ENCODE peak calls at places on chromosomes 6 and 20, in seven cellular contexts. One of them, this sample, is unnamed. For H3K36me3, the result is how much of the 10 kb centered on the place peaks cover.

GRCh38 chr20:41697861-41698559 is 79.8 kb upstream of the CHD6 start:
- DNase-seq in GM12878: no peak
- DNase-seq in HCT116: no peak
- DNase-seq in SK-N-SH: peak
- DNase-seq in H1: no peak
- DNase-seq in K562: peak
- DNase-seq in HepG2: peak
- DNase-seq in this sample: no peak

GRCh38 chr6:145561095-145561820 is 174.1 kb downstream of the EPM2A start:
- DNase-seq in GM12878: no peak
- DNase-seq in HCT116: peak
- DNase-seq in SK-N-SH: no peak
- DNase-seq in H1: no peak
- DNase-seq in K562: no peak
- DNase-seq in HepG2: no peak
- DNase-seq in this sample: no peak

GRCh38 chr20:13298692-13299373 is 77.8 kb downstream of the ISM1 start:
- DNase-seq in GM12878: no peak
- DNase-seq in HCT116: no peak
- DNase-seq in SK-N-SH: no peak
- DNase-seq in H1: no peak
- DNase-seq in K562: no peak
- DNase-seq in HepG2: no peak
- DNase-seq in this sample: no peak

GRCh38 chr6:90028995-90029635 is 134.8 kb downstream of the GJA10 start:
- DNase-seq in GM12878: no peak
- DNase-seq in HCT116: no peak
- DNase-seq in SK-N-SH: no peak
- DNase-seq in H1: no peak
- DNase-seq in K562: no peak
- DNase-seq in HepG2: no peak
- DNase-seq in this sample: no peak

GRCh38 chr6:143155681-143156080 is 95.0 kb downstream of the AIG1 start:
- DNase-seq in GM12878: no peak
- DNase-seq in HCT116: no peak
- DNase-seq in SK-N-SH: no peak
- DNase-seq in H1: no peak
- DNase-seq in K562: no peak
- DNase-seq in HepG2: no peak
- DNase-seq in this sample: no peak

GRCh38 chr20:13297105-13297899 is 76.2 kb downstream of the ISM1 start:
- DNase-seq in GM12878: no peak
- DNase-seq in HCT116: no peak
- DNase-seq in SK-N-SH: no peak
- DNase-seq in H1: no peak
- DNase-seq in K562: no peak
- DNase-seq in HepG2: peak
- DNase-seq in this sample: no peak

GRCh38 chr6:7909323-7910276 is 988 bp downstream of the TXNDC5 start:
- DNase-seq in GM12878: no peak
- DNase-seq in HCT116: no peak
- DNase-seq in SK-N-SH: peak
- DNase-seq in H1: no peak
- DNase-seq in K562: peak
- DNase-seq in HepG2: peak
- DNase-seq in this sample: no peak

GRCh38 chr6:33112148-33112547 is 36.4 kb downstream of the HLA-DPB1 start:
- DNase-seq in GM12878: peak
- DNase-seq in HCT116: peak
- DNase-seq in SK-N-SH: peak
- DNase-seq in H1: no peak
- DNase-seq in K562: peak
- DNase-seq in HepG2: peak
- DNase-seq in this sample: no peak

GRCh38 chr20:32231847-32232246 is 24.2 kb downstream of the POFUT1 start:
- DNase-seq in GM12878: no peak
- DNase-seq in HCT116: no peak
- DNase-seq in SK-N-SH: no peak
- DNase-seq in H1: no peak
- DNase-seq in K562: no peak
- DNase-seq in HepG2: no peak
- DNase-seq in this sample: no peak

GRCh38 chr6:131733376-131734016 is 22.7 kb upstream of the CTAGE9 start:
- DNase-seq in GM12878: no peak
- DNase-seq in HCT116: no peak
- DNase-seq in SK-N-SH: no peak
- DNase-seq in H1: no peak
- DNase-seq in K562: no peak
- DNase-seq in HepG2: no peak
- DNase-seq in this sample: no peak

GRCh38 chr20:4613184-4613583 is 108.5 kb upstream of the PRND start:
- DNase-seq in GM12878: no peak
- DNase-seq in HCT116: no peak
- DNase-seq in SK-N-SH: no peak
- DNase-seq in H1: no peak
- DNase-seq in K562: no peak
- DNase-seq in HepG2: no peak
- DNase-seq in this sample: no peak
- TF ChIP-seq YY1 in GM12878: no peak
- TF ChIP-seq YY1 in HCT116: no peak
- TF ChIP-seq YY1 in SK-N-SH: no peak
- TF ChIP-seq YY1 in H1: no peak
- TF ChIP-seq YY1 in K562: no peak
- TF ChIP-seq YY1 in HepG2: no peak
- TF ChIP-seq YY1 in this sample: no peak

GRCh38 chr6:161564951-161565350 is 291.1 kb upstream of the AGPAT4 start:
- DNase-seq in GM12878: no peak
- DNase-seq in HCT116: no peak
- DNase-seq in SK-N-SH: no peak
- DNase-seq in H1: no peak
- DNase-seq in K562: no peak
- DNase-seq in HepG2: no peak
- DNase-seq in this sample: no peak
- H3K36me3 ChIP-seq in GM12878: under half
- H3K36me3 ChIP-seq in HCT116: under half
- H3K36me3 ChIP-seq in SK-N-SH: under half
- H3K36me3 ChIP-seq in H1: under half
- H3K36me3 ChIP-seq in K562: under half
- H3K36me3 ChIP-seq in HepG2: under half
- H3K36me3 ChIP-seq in this sample: under half

DNA sequence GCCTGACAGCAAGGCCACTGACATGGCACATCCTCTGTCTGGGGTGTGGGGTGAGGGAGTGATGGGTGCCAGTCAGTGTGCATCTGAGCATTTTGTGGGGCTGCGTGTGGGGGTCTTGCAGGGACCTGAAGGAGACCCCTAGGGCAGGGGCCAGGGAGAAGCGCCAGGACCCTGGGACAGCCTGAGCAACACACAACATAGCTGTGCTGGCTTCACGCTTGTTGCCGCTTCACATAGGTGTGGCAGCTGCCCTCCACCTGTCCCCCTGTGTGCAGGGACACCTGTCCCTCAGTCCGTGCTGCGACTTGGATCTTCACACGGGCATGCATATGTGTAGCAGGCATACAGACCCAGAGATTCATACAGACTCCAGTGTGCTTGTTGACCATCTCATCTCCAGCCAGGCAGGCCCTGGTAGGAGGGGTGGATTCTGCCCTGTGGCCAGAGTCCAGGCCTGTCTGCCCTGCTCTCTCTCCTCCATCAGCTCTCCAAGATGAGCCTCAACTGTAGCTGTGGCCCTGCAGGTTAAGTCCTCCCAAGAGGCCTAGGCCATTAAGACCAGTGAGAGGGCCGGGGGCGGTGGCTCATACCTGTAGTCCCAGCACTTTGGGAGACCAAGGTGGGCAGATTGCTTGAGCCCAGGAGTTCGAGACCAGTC is 3.2 kb upstream of the NPBWR2 start:
- DNase-seq in GM12878: no peak
- DNase-seq in HCT116: no peak
- DNase-seq in SK-N-SH: peak
- DNase-seq in H1: no peak
- DNase-seq in K562: no peak
- DNase-seq in HepG2: no peak
- DNase-seq in this sample: no peak
- TF ChIP-seq YY1 in GM12878: no peak
- TF ChIP-seq YY1 in HCT116: no peak
- TF ChIP-seq YY1 in SK-N-SH: no peak
- TF ChIP-seq YY1 in H1: no peak
- TF ChIP-seq YY1 in K562: no peak
- TF ChIP-seq YY1 in HepG2: no peak
- TF ChIP-seq YY1 in this sample: no peak

DNA sequence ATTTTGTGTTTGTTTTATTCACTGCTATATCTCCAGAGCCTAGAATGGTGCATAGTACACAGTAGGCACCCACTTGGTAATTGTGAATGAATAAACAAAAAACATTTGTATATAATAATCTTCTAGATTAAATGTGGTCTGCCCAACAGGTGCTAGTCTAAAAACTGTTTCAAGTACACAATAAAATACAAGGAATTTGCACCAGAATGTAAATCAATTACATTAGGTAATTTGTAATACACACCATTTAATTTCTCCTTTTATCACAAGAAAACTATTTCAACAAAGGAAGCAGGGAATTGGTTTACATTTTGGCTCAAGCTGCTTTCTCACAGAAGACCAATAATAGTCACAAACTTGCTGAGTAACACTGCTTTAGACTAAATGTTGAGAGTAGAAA is 22.1 kb downstream of the RUNX2 start:
- DNase-seq in GM12878: no peak
- DNase-seq in HCT116: no peak
- DNase-seq in SK-N-SH: no peak
- DNase-seq in H1: no peak
- DNase-seq in K562: no peak
- DNase-seq in HepG2: no peak
- DNase-seq in this sample: no peak
- H3K36me3 ChIP-seq in GM12878: under half
- H3K36me3 ChIP-seq in HCT116: under half
- H3K36me3 ChIP-seq in SK-N-SH: under half
- H3K36me3 ChIP-seq in H1: under half
- H3K36me3 ChIP-seq in K562: under half
- H3K36me3 ChIP-seq in HepG2: under half
- H3K36me3 ChIP-seq in this sample: under half

DNA sequence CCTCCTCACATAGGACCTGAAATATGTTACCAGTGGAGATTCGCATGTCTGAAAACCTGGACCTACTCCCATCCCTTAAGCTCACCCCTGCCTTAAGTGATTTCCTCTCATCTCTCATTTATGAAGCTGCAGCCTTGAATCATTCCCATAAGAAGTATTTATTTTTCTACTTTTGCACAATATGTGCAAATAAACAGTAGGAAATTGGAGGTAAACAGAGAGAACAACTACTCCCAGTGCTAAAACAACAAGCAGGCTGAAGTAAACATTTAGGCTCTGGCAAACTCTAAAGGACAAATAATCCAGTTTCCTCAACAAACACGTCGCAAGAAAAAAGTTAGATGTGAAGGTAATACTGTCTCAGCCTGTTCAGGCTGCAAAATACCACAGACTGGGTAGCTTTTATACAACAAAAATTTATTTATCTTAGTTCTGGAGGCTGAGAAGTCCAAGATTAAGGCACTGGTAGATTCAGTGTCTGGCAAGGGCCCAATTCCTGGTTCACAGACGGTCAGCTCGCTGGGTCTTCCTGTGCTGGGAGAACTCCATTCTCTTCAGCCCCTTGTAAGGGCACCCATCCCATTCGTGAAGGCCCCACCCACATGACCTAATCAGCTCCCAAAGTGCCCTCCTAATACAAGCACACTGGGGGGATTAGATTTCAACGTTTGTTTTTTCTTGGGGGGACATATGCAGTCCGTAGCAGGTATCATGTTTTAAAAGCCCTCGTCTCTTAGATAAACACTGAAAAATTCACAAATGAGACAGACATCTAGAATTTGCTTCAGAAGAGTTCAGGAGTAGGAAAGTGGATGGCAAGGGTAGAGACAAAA is 15.6 kb downstream of the SPATA2 start:
- DNase-seq in GM12878: no peak
- DNase-seq in HCT116: no peak
- DNase-seq in SK-N-SH: no peak
- DNase-seq in H1: no peak
- DNase-seq in K562: no peak
- DNase-seq in HepG2: no peak
- DNase-seq in this sample: no peak
- TF ChIP-seq YY1 in GM12878: no peak
- TF ChIP-seq YY1 in HCT116: no peak
- TF ChIP-seq YY1 in SK-N-SH: no peak
- TF ChIP-seq YY1 in H1: no peak
- TF ChIP-seq YY1 in K562: no peak
- TF ChIP-seq YY1 in HepG2: no peak
- TF ChIP-seq YY1 in this sample: no peak

GRCh38 chr6:34194770-34195169 is 41.9 kb upstream of the HMGA1 start:
- DNase-seq in GM12878: no peak
- DNase-seq in HCT116: no peak
- DNase-seq in SK-N-SH: no peak
- DNase-seq in H1: no peak
- DNase-seq in K562: no peak
- DNase-seq in HepG2: no peak
- DNase-seq in this sample: no peak

GRCh38 chr6:34196833-34197195 is 39.9 kb upstream of the HMGA1 start:
- DNase-seq in GM12878: no peak
- DNase-seq in HCT116: no peak
- DNase-seq in SK-N-SH: no peak
- DNase-seq in H1: no peak
- DNase-seq in K562: peak
- DNase-seq in HepG2: no peak
- DNase-seq in this sample: no peak

GRCh38 chr6:34200340-34200971 is 36.2 kb upstream of the HMGA1 start:
- DNase-seq in GM12878: no peak
- DNase-seq in HCT116: no peak
- DNase-seq in SK-N-SH: no peak
- DNase-seq in H1: no peak
- DNase-seq in K562: peak
- DNase-seq in HepG2: no peak
- DNase-seq in this sample: peak

GRCh38 chr6:34196116-34196832 is 40.4 kb upstream of the HMGA1 start:
- DNase-seq in GM12878: peak
- DNase-seq in HCT116: peak
- DNase-seq in SK-N-SH: peak
- DNase-seq in H1: no peak
- DNase-seq in K562: peak
- DNase-seq in HepG2: no peak
- DNase-seq in this sample: no peak

GRCh38 chr6:34195726-34196115 is 41.0 kb upstream of the HMGA1 start:
- DNase-seq in GM12878: no peak
- DNase-seq in HCT116: no peak
- DNase-seq in SK-N-SH: no peak
- DNase-seq in H1: no peak
- DNase-seq in K562: peak
- DNase-seq in HepG2: no peak
- DNase-seq in this sample: no peak
- H3K36me3 ChIP-seq in GM12878: under half
- H3K36me3 ChIP-seq in HCT116: under half
- H3K36me3 ChIP-seq in SK-N-SH: under half
- H3K36me3 ChIP-seq in H1: under half
- H3K36me3 ChIP-seq in K562: under half
- H3K36me3 ChIP-seq in HepG2: under half
- H3K36me3 ChIP-seq in this sample: under half

GRCh38 chr6:161439093-161439492 is 165.2 kb upstream of the AGPAT4 start:
- DNase-seq in GM12878: no peak
- DNase-seq in HCT116: peak
- DNase-seq in SK-N-SH: no peak
- DNase-seq in H1: no peak
- DNase-seq in K562: peak
- DNase-seq in HepG2: no peak
- DNase-seq in this sample: no peak
- TF ChIP-seq YY1 in GM12878: no peak
- TF ChIP-seq YY1 in HCT116: peak
- TF ChIP-seq YY1 in SK-N-SH: peak
- TF ChIP-seq YY1 in H1: no peak
- TF ChIP-seq YY1 in K562: no peak
- TF ChIP-seq YY1 in HepG2: no peak
- TF ChIP-seq YY1 in this sample: no peak